ENCODE peak calls at places on chromosomes 3 and 15, in eight cellular contexts. W, Y, B, S, K, Z, V and N are unnamed samples.

GRCh38 chr15:80379671-80380070 is 24.5 kb upstream of the ARNT2 start:
- DNase-seq in V (no peak), K (no peak), B (no peak), Z (no peak), Y (no peak), S (no peak), W (no peak), N (peak; percentile 20)

GRCh38 chr3:55485208-55485791 is 1.8 kb downstream of the WNT5A start:
- DNase-seq in S (peak; percentile 75), Z (peak; percentile 80), B (peak; percentile 64), W (peak; percentile 86), Y (no peak), V (peak; percentile 95), K (peak; percentile 87), N (peak; percentile 89)

GRCh38 chr15:93179072-93179471 is 90.1 kb upstream of the RGMA start:
- DNase-seq in Z (no peak), S (peak; percentile 63), W (peak; percentile 22), Y (no peak), K (no peak), B (no peak), V (no peak), N (no peak)

GRCh38 chr3:129651316-129652202 is 45.1 kb upstream of the PLXND1 start:
- DNase-seq in K (peak; percentile 79), B (no peak), Y (no peak), V (peak; percentile 59), Z (no peak), W (peak; percentile 95), S (no peak), N (peak; percentile 70)

GRCh38 chr15:34789326-34789725 is 6.0 kb downstream of the ACTC1 start:
- DNase-seq in Y (no peak), B (no peak), V (no peak), K (no peak), W (no peak), S (no peak), Z (no peak), N (no peak)

GRCh38 chr3:119034256-119035013 is at the start of gene IGSF11:
- DNase-seq in Z (peak; percentile 75), B (peak; percentile 86), S (peak; percentile 41), K (peak; percentile 16), V (peak; percentile 92), Y (no peak), W (peak; percentile 37), N (peak; percentile 26)

GRCh38 chr15:22895465-22896190 is 57.2 kb downstream of the NIPA2 start:
- DNase-seq in Z (no peak), S (peak; percentile 56), B (no peak), V (no peak), K (peak; percentile 49), Y (peak; percentile 81), W (peak; percentile 90), N (peak; percentile 21)

GRCh38 chr3:120404876-120405275 is 45.9 kb downstream of the FSTL1 start:
- DNase-seq in S (no peak), W (no peak), V (no peak), B (no peak), Z (no peak), Y (no peak), K (no peak), N (peak; percentile 47)

GRCh38 chr3:83769791-83770663 is 1188.8 kb upstream of the CADM2 start:
- DNase-seq in K (no peak), S (no peak), Y (no peak), V (no peak), Z (no peak), W (no peak), B (no peak), N (no peak)

GRCh38 chr3:105729662-105730061 is 139.2 kb downstream of the CBLB start:
- DNase-seq in V (no peak), K (no peak), S (no peak), Y (no peak), Z (no peak), W (no peak), B (no peak), N (peak; percentile 64)

GRCh38 chr3:178382388-178383061 is 153.7 kb upstream of the KCNMB2 start:
- DNase-seq in W (peak; percentile 59), K (peak; percentile 93), Y (no peak), Z (no peak), S (no peak), B (no peak), V (no peak), N (peak; percentile 94)

GRCh38 chr3:183764854-183765731 is 60.3 kb downstream of the MAP6D1 start:
- DNase-seq in Z (no peak), S (no peak), K (peak; percentile 31), W (peak; percentile 63), V (no peak), Y (no peak), B (no peak), N (peak; percentile 95)

GRCh38 chr15:78098131-78098755 is 5.9 kb downstream of the SH2D7 start:
- DNase-seq in Z (no peak), V (no peak), K (no peak), B (no peak), Y (no peak), W (no peak), S (no peak), N (no peak)

GRCh38 chr3:133896002-133896761 is 500 bp upstream of the RAB6B start:
- DNase-seq in S (no peak), V (peak; percentile 62), Z (no peak), K (no peak), Y (no peak), B (no peak), W (no peak), N (peak; percentile 10)

GRCh38 chr3:50150863-50151686 is 4.0 kb upstream of the SEMA3F start:
- DNase-seq in V (peak; percentile 67), K (no peak), S (peak; percentile 68), B (no peak), Z (no peak), W (no peak), Y (no peak), N (no peak)

GRCh38 chr3:31776016-31776415 is 205.0 kb downstream of the OSBPL10 start:
- DNase-seq in K (peak; percentile 21), S (no peak), B (no peak), Y (no peak), W (no peak), V (no peak), Z (no peak), N (no peak)

GRCh38 chr15:101318810-101319200 is 23.8 kb upstream of the SNRPA1 start:
- DNase-seq in K (no peak), B (no peak), Z (no peak), W (no peak), V (peak; percentile 41), Y (no peak), S (no peak), N (no peak)

GRCh38 chr3:44721231-44722102 is 8.0 kb upstream of the ZNF501 start:
- DNase-seq in Z (no peak), V (peak; percentile 30), W (peak; percentile 21), B (no peak), S (no peak), Y (no peak), K (no peak), N (peak; percentile 33)

GRCh38 chr3:71247221-71247947 is 336.1 kb downstream of the FOXP1 start:
- DNase-seq in K (peak; percentile 26), S (no peak), Y (no peak), V (peak; percentile 70), Z (no peak), W (peak; percentile 57), B (no peak), N (peak; percentile 23)

GRCh38 chr3:101846709-101847108 is 2.6 kb upstream of the NFKBIZ start:
- DNase-seq in Y (no peak), K (no peak), W (no peak), S (no peak), Z (no peak), V (no peak), B (no peak), N (no peak)

GRCh38 chr15:26974120-26974780 is 3.3 kb downstream of the GABRG3 start:
- DNase-seq in V (peak; percentile 87), B (no peak), Z (no peak), K (no peak), W (peak; percentile 3), S (no peak), Y (peak; percentile 6), N (peak; percentile 48)

GRCh38 chr3:115512565-115513410 is 110.5 kb upstream of the GAP43 start:
- DNase-seq in Z (peak; percentile 46), K (peak; percentile 55), S (no peak), B (no peak), W (peak; percentile 38), V (peak; percentile 97), Y (no peak), N (peak; percentile 63)

GRCh38 chr3:50286322-50287227 is 5.7 kb downstream of the IFRD2 start:
- DNase-seq in B (no peak), V (no peak), Z (no peak), W (no peak), Y (no peak), S (no peak), K (no peak), N (no peak)

GRCh38 chr15:51253385-51253784 is 85.0 kb downstream of the CYP19A1 start:
- DNase-seq in Y (no peak), K (no peak), B (no peak), Z (no peak), S (no peak), V (no peak), W (no peak), N (no peak)

GRCh38 chr3:30518201-30518864 is 88.1 kb upstream of the TGFBR2 start:
- DNase-seq in Y (no peak), Z (no peak), S (peak; percentile 40), B (no peak), K (no peak), W (no peak), V (no peak), N (peak; percentile 30)

GRCh38 chr3:157527471-157527881 is 24.3 kb upstream of the VEPH1 start:
- DNase-seq in K (no peak), Z (no peak), V (no peak), Y (no peak), B (no peak), W (peak; percentile 30), S (no peak), N (peak; percentile 72)

GRCh38 chr3:9916346-9916733 is 558 bp upstream of the IL17RC start:
- DNase-seq in V (peak; percentile 24), K (peak; percentile 73), W (peak; percentile 34), B (no peak), S (peak; percentile 39), Z (no peak), Y (no peak), N (peak; percentile 26)

GRCh38 chr3:129676985-129677384 is 70.5 kb upstream of the PLXND1 start:
- DNase-seq in S (no peak), V (no peak), B (no peak), Y (no peak), Z (no peak), W (no peak), K (no peak), N (no peak)

GRCh38 chr3:194054540-194054939 is 81.4 kb upstream of the HES1 start:
- DNase-seq in W (no peak), Y (no peak), Z (no peak), S (no peak), V (peak; percentile 56), K (no peak), B (no peak), N (no peak)

GRCh38 chr3:125511420-125512094 is 8.4 kb downstream of the SNX4 start:
- DNase-seq in Z (no peak), Y (no peak), W (no peak), V (no peak), K (no peak), B (no peak), S (no peak), N (no peak)

GRCh38 chr3:130671545-130671944 is 75.1 kb downstream of the PIK3R4 start:
- DNase-seq in Z (no peak), S (no peak), K (no peak), V (no peak), B (no peak), W (no peak), Y (no peak), N (no peak)

GRCh38 chr3:196193037-196193737 is 18.0 kb downstream of the ZDHHC19 start:
- DNase-seq in Y (no peak), Z (no peak), V (no peak), B (no peak), K (no peak), W (no peak), S (no peak), N (no peak)

GRCh38 chr3:172869356-172869755 is 118.8 kb downstream of the ECT2 start:
- DNase-seq in Z (no peak), V (no peak), W (no peak), K (peak; percentile 9), Y (no peak), S (peak; percentile 60), B (no peak), N (no peak)

GRCh38 chr3:88267847-88268246 is 118.1 kb downstream of the C3orf38 start:
- DNase-seq in W (no peak), V (no peak), S (no peak), Z (no peak), Y (no peak), K (no peak), B (no peak), N (no peak)